ENCODE peak calls at places on chromosomes 12 and 14, in four cellular contexts. B is cardiac septum; E is left ventricle myocardium inferior; N is activated CD8-positive, alpha-beta memory T cell treated with anti-CD3 and anti-CD28 coated beads, Interleukin-2, amount 50 U/mL, for 4 hours. Y is an unnamed sample.

GRCh38 chr12:6097384-6097783 is 27.1 kb downstream of the VWF start:
- DNase-seq in B (no peak), E (no peak), N (no peak), Y (no peak)

GRCh38 chr12:88142610-88142991 is 494 bp downstream of the TMTC3 start:
- DNase-seq in B (no peak), E (peak; percentile 26), N (peak; percentile 25), Y (no peak)

GRCh38 chr14:77040995-77041744 is 12.7 kb upstream of the IRF2BPL start:
- DNase-seq in B (no peak), E (no peak), N (no peak), Y (no peak)

GRCh38 chr14:67358914-67359313 is 690 bp downstream of the ATP6V1D start:
- DNase-seq in B (no peak), E (no peak), N (no peak), Y (no peak)

GRCh38 chr14:105856676-105857222 is 330.4 kb downstream of the TMEM121 start:
- DNase-seq in B (peak; percentile 54), E (no peak), N (no peak), Y (peak; percentile 7)

GRCh38 chr12:76623929-76624328 is 64.4 kb upstream of the OSBPL8 start:
- DNase-seq in B (no peak), E (no peak), N (no peak), Y (no peak)

GRCh38 chr12:55847033-55847432 is 4.3 kb upstream of the MMP19 start:
- DNase-seq in B (no peak), E (no peak), N (no peak), Y (peak; percentile 61)

GRCh38 chr12:122203968-122204828 is 689 bp downstream of the B3GNT4 start:
- DNase-seq in B (peak; percentile 50), E (no peak), N (peak; percentile 43), Y (no peak)

GRCh38 chr12:8661751-8662150 is 875 bp downstream of the MFAP5 start:
- DNase-seq in B (no peak), E (no peak), N (no peak), Y (no peak)

GRCh38 chr12:53749986-53750811 is 1.6 kb downstream of the CISTR start:
- DNase-seq in B (no peak), E (no peak), N (no peak), Y (no peak)

GRCh38 chr12:116520801-116521471 is 38.2 kb upstream of the MAP1LC3B2 start:
- DNase-seq in B (no peak), E (no peak), N (no peak), Y (no peak)

GRCh38 chr12:64931981-64932380 is 107.5 kb downstream of the TBC1D30 start:
- DNase-seq in B (no peak), E (no peak), N (no peak), Y (no peak)

GRCh38 chr12:130826151-130826801 is 12.8 kb downstream of the STX2 start:
- DNase-seq in B (no peak), E (no peak), N (peak; percentile 86), Y (no peak)

GRCh38 chr14:95321693-95322455 is 2.2 kb upstream of the CLMN start:
- DNase-seq in B (no peak), E (no peak), N (no peak), Y (no peak)

GRCh38 chr12:19643635-19644034 is 204.3 kb downstream of the AEBP2 start:
- DNase-seq in B (no peak), E (no peak), N (no peak), Y (peak; percentile 26)

GRCh38 chr14:89915114-89915878 is 39.2 kb downstream of the EFCAB11 start:
- DNase-seq in B (no peak), E (peak; percentile 23), N (peak; percentile 65), Y (peak; percentile 62)